ENCODE peak calls at places on chromosomes 16 and 17, in nine cellular contexts. K is psoas muscle, G is adrenal gland, F is mucosa of descending colon, V is breast epithelium, A is prostate gland, D is nephron progenitor cell, J is endothelial cell of umbilical vein, C is HFF-Myc. P is an unnamed sample.

GRCh38 chr17:76204277-76204676 is 36.0 kb downstream of the RNF157 start:
- DNase-seq in K (no peak), G (no peak), F (no peak), V (no peak), A (no peak), D (no peak), J (no peak), C (no peak), P (no peak)

GRCh38 chr16:69109486-69110270 is 4.2 kb downstream of the HAS3 start:
- DNase-seq in K (no peak), G (no peak), F (peak), V (no peak), A (no peak), D (no peak), J (no peak), C (no peak), P (no peak)

GRCh38 chr17:32159586-32160438 is 17.5 kb downstream of the RHOT1 start:
- DNase-seq in K (no peak), G (no peak), F (no peak), V (no peak), A (no peak), D (no peak), J (no peak), C (no peak), P (no peak)

GRCh38 chr17:78671607-78672404 is 94.6 kb upstream of the DNAH17 start:
- DNase-seq in K (no peak), G (no peak), F (no peak), V (no peak), A (no peak), D (no peak), J (no peak), C (no peak), P (no peak)

GRCh38 chr17:67850991-67851631 is 25.8 kb downstream of the BPTF start:
- DNase-seq in K (no peak), G (no peak), F (no peak), V (no peak), A (no peak), D (no peak), J (no peak), C (no peak), P (no peak)

GRCh38 chr17:19747829-19748806 is at the start of gene ALDH3A1:
- DNase-seq in K (no peak), G (no peak), F (no peak), V (no peak), A (peak), D (no peak), J (no peak), C (no peak), P (no peak)

GRCh38 chr17:27585153-27585681 is 45.8 kb upstream of the LGALS9 start:
- DNase-seq in K (no peak), G (no peak), F (no peak), V (no peak), A (no peak), D (no peak), J (no peak), C (no peak), P (peak)

GRCh38 chr17:31597646-31598387 is 206.3 kb downstream of the RAB11FIP4 start:
- DNase-seq in K (no peak), G (no peak), F (no peak), V (no peak), A (no peak), D (no peak), J (no peak), C (no peak), P (no peak)

GRCh38 chr16:7765079-7765550 is 432.5 kb downstream of the RBFOX1 start:
- DNase-seq in K (no peak), G (no peak), F (no peak), V (no peak), A (no peak), D (no peak), J (no peak), C (no peak), P (no peak)

GRCh38 chr17:46866747-46867146 is 15.4 kb downstream of the WNT9B start:
- DNase-seq in K (no peak), G (no peak), F (no peak), V (no peak), A (no peak), D (no peak), J (no peak), C (no peak), P (no peak)

DNA sequence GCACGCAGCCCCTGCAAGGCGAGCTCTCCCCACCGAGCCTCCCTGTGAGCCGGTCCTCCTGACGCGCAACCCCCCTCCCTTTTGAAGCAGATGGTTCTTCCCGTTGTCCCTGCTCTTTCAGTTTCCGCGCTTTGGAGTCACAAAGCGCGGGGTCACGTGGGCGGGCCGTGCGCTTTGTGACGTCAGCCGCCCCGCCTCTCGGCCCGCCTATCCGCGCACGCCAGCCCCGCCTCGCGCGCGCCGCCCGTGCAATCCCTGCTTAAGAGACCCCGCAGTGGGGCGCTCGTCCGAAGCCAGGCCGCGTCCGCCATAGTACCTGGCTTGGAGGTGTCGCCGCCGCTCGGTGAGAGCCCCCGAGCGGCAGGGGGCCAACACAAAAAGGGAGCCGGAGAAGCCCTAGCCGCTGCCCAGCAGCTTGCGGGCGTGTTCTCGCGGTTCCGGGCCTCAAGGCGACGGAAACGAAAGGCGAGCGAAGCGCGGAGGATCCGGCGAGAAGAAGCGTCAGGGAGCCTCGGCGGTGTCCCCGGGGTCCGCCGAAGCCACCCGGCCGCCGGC is at the start of gene RBBP6:
- DNase-seq in K (peak), G (peak), F (peak), V (peak), A (peak), D (peak), J (peak), C (peak), P (peak)
- TF ChIP-seq CTCF in K (peak), G (peak), F (peak), V (peak), A (peak), D (no peak), J (peak), C (peak), P (peak)

GRCh38 chr16:15435216-15435864 is 952 bp downstream of the BMERB1 start:
- DNase-seq in K (no peak), G (no peak), F (no peak), V (no peak), A (no peak), D (peak), J (peak), C (no peak), P (no peak)
- TF ChIP-seq CTCF in K (no peak), G (no peak), F (no peak), V (no peak), A (no peak), D (no peak), J (no peak), C (no peak), P (no peak)

GRCh38 chr17:48952904-48953303 is 8.3 kb upstream of the SNF8 start:
- DNase-seq in K (no peak), G (no peak), F (no peak), V (no peak), A (no peak), D (no peak), J (no peak), C (no peak), P (peak)

GRCh38 chr17:48951572-48951971 is 6.9 kb upstream of the SNF8 start:
- DNase-seq in K (no peak), G (no peak), F (no peak), V (no peak), A (no peak), D (no peak), J (no peak), C (no peak), P (no peak)

DNA sequence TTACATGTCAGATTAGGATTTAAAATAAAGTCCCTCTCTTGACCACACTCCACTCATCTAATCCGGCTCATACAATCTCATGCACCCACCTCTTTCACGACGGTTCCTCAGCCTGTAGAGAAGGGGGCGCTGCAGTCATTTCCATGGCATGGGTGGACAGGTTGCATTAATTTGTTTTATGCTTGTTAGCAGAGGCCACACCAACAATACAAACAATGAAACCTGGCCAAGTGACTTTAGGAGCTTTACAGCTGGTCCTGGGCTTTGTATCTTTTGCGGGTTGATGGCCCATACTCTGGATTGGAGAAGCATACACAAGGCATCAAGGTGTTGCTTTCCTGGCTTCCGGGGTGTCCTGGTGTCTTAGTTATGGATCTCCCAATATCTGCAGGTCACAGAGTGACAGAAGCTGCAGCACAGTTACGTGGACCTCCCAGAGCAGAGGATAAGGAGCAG is 9.7 kb upstream of the SNF8 start:
- DNase-seq in K (no peak), G (no peak), F (no peak), V (no peak), A (no peak), D (peak), J (peak), C (no peak), P (no peak)
- TF ChIP-seq CTCF in K (no peak), G (no peak), F (no peak), V (no peak), A (no peak), D (peak), J (peak), C (peak), P (no peak)

GRCh38 chr17:38786372-38786771 is 13.0 kb downstream of the PIP4K2B start:
- DNase-seq in K (no peak), G (peak), F (no peak), V (no peak), A (no peak), D (no peak), J (no peak), C (no peak), P (no peak)

GRCh38 chr17:38777641-38778250 is 21.6 kb downstream of the PIP4K2B start:
- DNase-seq in K (no peak), G (no peak), F (no peak), V (no peak), A (no peak), D (no peak), J (no peak), C (no peak), P (no peak)

GRCh38 chr17:38789185-38789584 is 10.2 kb downstream of the PIP4K2B start:
- DNase-seq in K (no peak), G (no peak), F (no peak), V (no peak), A (no peak), D (peak), J (no peak), C (peak), P (no peak)

GRCh38 chr17:38779965-38780752 is 19.2 kb downstream of the PIP4K2B start:
- DNase-seq in K (no peak), G (no peak), F (no peak), V (no peak), A (no peak), D (no peak), J (no peak), C (no peak), P (no peak)

DNA sequence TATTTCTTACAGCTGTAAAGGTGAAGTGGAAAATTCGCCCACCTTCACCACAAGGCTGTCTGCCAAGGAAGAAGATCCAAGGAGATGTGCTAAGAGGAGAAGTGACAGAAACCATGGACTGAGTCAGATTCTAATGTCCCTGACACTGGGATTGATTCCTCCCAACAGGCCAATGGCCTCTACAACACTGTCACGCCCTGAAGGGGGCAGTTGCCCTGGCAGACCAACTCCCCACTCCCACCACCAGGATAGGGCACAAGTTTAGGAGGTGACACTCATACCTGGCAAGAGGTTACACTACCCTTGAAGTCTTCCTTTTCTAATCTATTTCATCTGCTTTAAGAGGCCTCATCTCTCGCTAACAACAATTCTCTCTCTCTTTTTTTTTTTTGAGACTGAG is 16.1 kb downstream of the PIP4K2B start:
- DNase-seq in K (no peak), G (no peak), F (no peak), V (no peak), A (no peak), D (no peak), J (no peak), C (no peak), P (no peak)
- TF ChIP-seq CTCF in K (no peak), G (no peak), F (no peak), V (no peak), A (no peak), D (no peak), J (no peak), C (no peak), P (no peak)

GRCh38 chr17:73595931-73596330 is 48.3 kb downstream of the SDK2 start:
- DNase-seq in K (no peak), G (no peak), F (no peak), V (no peak), A (no peak), D (no peak), J (no peak), C (no peak), P (no peak)
- TF ChIP-seq CTCF in K (no peak), G (no peak), F (no peak), V (no peak), A (no peak), D (no peak), J (no peak), C (no peak), P (no peak)

DNA sequence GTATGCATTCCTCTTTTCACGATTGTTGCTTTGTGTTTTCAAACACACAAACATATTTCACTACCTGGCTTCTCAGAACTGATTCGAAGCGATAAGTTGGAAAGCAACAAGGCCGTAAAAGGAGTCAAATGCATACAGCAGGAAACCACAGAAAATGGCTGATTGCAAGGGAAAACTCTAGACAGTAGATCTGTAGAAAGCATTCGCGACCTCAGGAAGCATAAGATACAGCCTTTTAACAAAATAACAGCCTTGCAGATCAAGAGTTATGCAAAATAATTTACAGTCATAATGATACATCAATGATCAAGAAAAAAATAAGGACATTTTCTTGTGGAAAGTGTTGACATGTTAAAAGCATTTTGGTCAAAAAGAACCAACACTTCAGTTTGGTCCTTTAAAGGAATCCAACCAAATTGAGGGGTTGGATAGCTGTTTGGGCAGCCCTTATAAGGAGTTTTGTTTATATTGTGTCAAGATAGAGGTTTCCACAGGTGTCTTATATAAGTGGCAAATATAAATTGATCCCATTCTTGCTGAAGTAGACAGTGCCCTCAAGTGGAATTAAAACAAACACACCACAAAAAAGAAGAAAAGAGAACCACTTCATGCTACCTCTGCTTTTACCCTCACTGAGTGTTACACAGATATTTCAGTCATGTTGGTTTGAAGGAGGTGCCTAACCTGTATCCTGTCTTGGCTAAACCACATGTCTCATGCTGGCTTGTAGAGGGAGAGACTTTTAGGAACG is 5.5 kb downstream of the CYLD start:
- DNase-seq in K (no peak), G (no peak), F (no peak), V (no peak), A (no peak), D (no peak), J (peak), C (no peak), P (peak)
- TF ChIP-seq CTCF in K (peak), G (peak), F (no peak), V (peak), A (peak), D (peak), J (no peak), C (no peak), P (peak)

DNA sequence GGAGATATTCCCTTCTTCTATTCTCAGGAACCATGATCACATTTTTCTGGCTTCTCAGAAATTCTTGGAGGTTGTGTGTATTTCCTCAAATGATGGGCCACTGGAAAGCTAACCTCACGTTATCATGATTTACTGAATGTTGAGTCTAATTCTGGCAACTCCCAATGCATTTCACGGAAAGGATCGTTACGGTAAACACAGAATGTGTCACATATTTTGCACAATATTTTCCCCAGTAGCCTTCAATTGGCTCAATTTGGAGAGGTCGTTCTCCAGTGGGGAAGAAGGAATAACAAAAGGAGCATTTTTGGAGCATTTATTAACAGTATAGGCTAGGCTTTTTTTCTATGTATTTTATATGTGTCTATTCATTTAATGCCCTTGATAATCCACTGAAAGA is 450.3 kb downstream of the HAPSTR1 start:
- DNase-seq in K (no peak), G (no peak), F (no peak), V (no peak), A (no peak), D (no peak), J (no peak), C (no peak), P (no peak)
- TF ChIP-seq CTCF in K (no peak), G (no peak), F (no peak), V (no peak), A (no peak), D (no peak), J (no peak), C (no peak), P (no peak)

DNA sequence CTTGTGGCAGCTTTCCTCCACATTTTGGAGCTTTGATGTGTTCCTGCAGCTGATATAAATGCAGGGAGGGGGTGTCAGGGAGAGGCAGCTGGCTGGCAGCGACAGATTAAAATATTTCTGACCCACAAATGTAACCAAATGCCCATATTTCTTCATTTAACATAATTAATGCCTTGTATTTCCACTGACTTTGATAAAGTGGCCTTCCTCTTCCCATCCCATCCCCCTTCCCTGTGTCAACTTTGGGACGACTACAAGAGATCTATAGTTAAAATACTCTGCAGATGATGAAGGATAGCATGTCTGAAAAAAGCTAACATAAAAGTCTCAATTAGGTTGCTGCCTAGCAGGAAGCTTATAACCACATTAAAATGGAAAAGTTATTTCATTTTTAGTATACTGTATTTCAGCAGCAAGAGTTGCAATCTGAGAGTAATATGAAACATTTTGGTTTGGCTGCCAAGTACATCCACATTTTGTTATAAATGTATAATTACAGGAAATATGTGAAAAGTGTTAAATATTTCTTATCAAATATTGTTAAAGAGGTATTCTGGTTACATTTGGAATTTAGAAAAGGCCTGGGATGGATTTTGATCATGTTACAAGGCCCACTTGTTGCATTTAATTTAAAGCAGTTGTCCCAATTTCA is 238.7 kb upstream of the TBX2 start:
- DNase-seq in K (no peak), G (no peak), F (no peak), V (no peak), A (no peak), D (no peak), J (no peak), C (no peak), P (no peak)
- TF ChIP-seq CTCF in K (no peak), G (no peak), F (no peak), V (no peak), A (no peak), D (no peak), J (no peak), C (no peak), P (no peak)

DNA sequence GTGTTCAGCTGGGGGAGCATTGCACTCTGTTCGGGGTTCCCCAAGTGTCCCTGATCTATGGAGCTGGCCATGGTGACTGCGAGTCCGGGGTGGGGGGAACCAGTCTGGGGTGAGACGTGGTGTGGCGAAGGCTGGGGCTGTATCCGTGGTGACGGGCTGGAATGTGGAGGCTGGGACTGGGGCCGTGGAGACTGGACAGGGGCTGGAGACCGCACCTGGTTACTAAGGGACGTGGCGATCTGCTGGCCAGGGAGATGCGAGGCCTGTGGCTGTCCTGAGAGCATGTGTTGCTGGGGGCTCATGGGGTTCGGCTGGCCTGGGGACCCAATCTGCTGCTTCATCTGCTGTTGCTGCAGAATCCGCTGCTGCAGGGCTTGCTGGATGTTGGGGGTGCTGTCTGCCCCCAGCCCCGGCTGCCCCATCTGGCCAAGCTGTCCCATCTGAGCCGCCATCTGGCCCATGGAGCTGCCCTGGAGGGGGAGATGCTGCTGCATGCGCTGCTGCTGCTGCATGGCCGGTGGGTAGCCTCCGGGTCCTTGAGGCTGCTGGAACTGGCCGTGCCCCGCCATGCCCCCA is 10.6 kb upstream of the TRAP1 start:
- DNase-seq in K (no peak), G (no peak), F (no peak), V (no peak), A (no peak), D (no peak), J (no peak), C (no peak), P (no peak)
- TF ChIP-seq CTCF in K (no peak), G (no peak), F (no peak), V (no peak), A (no peak), D (no peak), J (no peak), C (no peak), P (no peak)

P was measured in GM20000.